ENCODE peak calls at places on chromosomes 7 and 10, in seven cellular contexts. M, R, I, A, C, L and H are unnamed samples. For H3K36me3 and H3K4me1, the result is how much of the 10 kb centered on the place peaks cover.

GRCh38 chr10:29250066-29250465 is 38.8 kb upstream of the LYZL1 start:
- DNase-seq in M (no peak), R (no peak), I (no peak), A (no peak), C (no peak), L (no peak), H (no peak)

GRCh38 chr10:102429468-102429867 is 2.9 kb downstream of the CUEDC2 start:
- DNase-seq in M (no peak), R (no peak), I (no peak), A (no peak), C (no peak), L (no peak), H (no peak)

GRCh38 chr7:34748244-34749039 is 90.4 kb downstream of the NPSR1 start:
- DNase-seq in M (peak), R (peak), I (peak), A (peak), C (peak), L (no peak), H (peak)

GRCh38 chr10:125023862-125024495 is 82.1 kb downstream of the ZRANB1 start:
- DNase-seq in M (peak), R (no peak), I (no peak), A (no peak), C (peak), L (no peak), H (peak)

GRCh38 chr7:157299613-157300405 is 37.0 kb upstream of the DNAJB6 start:
- DNase-seq in M (no peak), R (no peak), I (no peak), A (peak), C (no peak), L (peak), H (no peak)

GRCh38 chr10:47383254-47384147 is 592 bp downstream of the ZNF488 start:
- DNase-seq in M (peak), R (no peak), I (no peak), A (no peak), C (no peak), L (no peak), H (no peak)

GRCh38 chr10:33335800-33336605 is 1.5 kb upstream of the NRP1 start:
- DNase-seq in M (peak), R (peak), I (peak), A (peak), C (peak), L (no peak), H (peak)

GRCh38 chr10:23121135-23121534 is 25.8 kb downstream of the MSRB2 start:
- DNase-seq in M (no peak), R (no peak), I (no peak), A (no peak), C (no peak), L (no peak), H (no peak)

GRCh38 chr10:128087884-128088695 is 38.1 kb downstream of the MKI67 start:
- DNase-seq in M (no peak), R (no peak), I (no peak), A (no peak), C (no peak), L (peak), H (no peak)

GRCh38 chr7:84161398-84161797 is 33.2 kb downstream of the SEMA3A start:
- DNase-seq in M (no peak), R (no peak), I (no peak), A (no peak), C (no peak), L (no peak), H (no peak)

GRCh38 chr7:20329389-20330175 is 1.1 kb upstream of the ITGB8 start:
- DNase-seq in M (peak), R (peak), I (peak), A (peak), C (no peak), L (peak), H (peak)

GRCh38 chr7:106257752-106258151 is 27.0 kb downstream of the NAMPT start:
- DNase-seq in M (no peak), R (no peak), I (no peak), A (no peak), C (no peak), L (no peak), H (no peak)
- H3K36me3 ChIP-seq in M (under half), R (under half), I (under half), A (under half), C (half or more), L (half or more), H (under half)

DNA sequence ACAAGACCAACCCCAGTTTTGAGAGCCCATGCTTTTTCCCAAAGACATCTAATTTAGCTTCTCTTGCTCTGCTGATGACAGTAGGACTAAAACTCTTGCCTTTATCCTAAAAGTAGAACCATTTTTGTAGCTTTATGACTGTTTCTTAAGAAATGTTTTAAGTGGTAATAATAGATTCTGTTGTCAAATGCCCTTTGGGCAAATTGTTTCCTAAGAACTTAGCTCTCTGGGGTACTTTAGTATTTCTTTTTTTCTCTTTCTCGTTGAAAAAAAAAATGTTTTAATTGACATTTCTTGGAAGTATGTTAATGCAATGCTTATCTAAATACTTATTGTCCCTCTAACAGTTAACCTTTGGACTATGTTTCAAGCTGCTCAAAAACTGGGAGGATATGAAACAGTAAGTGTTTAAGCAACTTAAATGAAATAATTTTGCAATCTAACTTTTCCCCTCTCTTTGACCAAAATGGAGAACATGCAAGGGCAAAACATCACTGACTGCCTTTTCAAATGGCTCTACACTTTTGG is 157.5 kb downstream of the ARID5B start:
- DNase-seq in M (no peak), R (no peak), I (no peak), A (no peak), C (no peak), L (no peak), H (no peak)
- H3K4me1 ChIP-seq in M (under half), R (under half), I (under half), A (under half), C (half or more), L (under half), H (under half)

GRCh38 chr7:112882022-112882421 is 91.8 kb upstream of the TMEM168 start:
- DNase-seq in M (no peak), R (no peak), I (no peak), A (no peak), C (no peak), L (no peak), H (no peak)

GRCh38 chr7:112877671-112878460 is 87.7 kb upstream of the TMEM168 start:
- DNase-seq in M (no peak), R (no peak), I (no peak), A (peak), C (no peak), L (no peak), H (no peak)

GRCh38 chr7:112880786-112881418 is 90.7 kb upstream of the TMEM168 start:
- DNase-seq in M (no peak), R (no peak), I (no peak), A (no peak), C (no peak), L (no peak), H (no peak)

GRCh38 chr7:112886171-112886570 is 96.0 kb upstream of the TMEM168 start:
- DNase-seq in M (no peak), R (no peak), I (no peak), A (no peak), C (no peak), L (no peak), H (no peak)

DNA sequence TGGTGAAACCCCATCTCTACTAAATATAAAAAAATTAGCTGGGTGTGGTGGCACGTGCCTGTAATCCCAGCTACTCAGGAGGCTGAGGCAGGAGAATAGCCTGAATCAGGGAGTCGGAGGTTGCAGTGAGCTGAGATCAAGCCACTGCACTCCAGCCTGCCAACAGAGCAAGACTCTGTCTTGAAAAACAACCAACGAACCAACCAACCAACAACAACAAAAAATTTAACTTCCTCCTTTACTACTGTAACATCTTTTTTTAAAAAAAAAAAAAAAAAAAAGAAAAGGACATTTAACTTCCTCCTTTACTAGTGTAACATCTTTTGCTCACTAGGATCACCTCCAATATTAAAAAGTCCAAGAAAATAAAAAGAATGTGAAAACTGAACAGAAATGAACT is 92.3 kb upstream of the TMEM168 start:
- DNase-seq in M (no peak), R (no peak), I (no peak), A (no peak), C (no peak), L (no peak), H (no peak)
- H3K36me3 ChIP-seq in M (under half), R (under half), I (under half), A (under half), C (under half), L (under half), H (under half)

GRCh38 chr10:104258209-104258608 is 3.5 kb downstream of the GSTO1 start:
- DNase-seq in M (no peak), R (no peak), I (no peak), A (no peak), C (no peak), L (no peak), H (no peak)
- H3K4me1 ChIP-seq in M (under half), R (under half), I (under half), A (under half), C (under half), L (under half), H (under half)